ENCODE peak calls at places on chromosomes 5 and 9, in five cellular contexts. Y is GM12878, D is A549, L is endothelial cell of umbilical vein, R is HCT116. U is an unnamed sample.

GRCh38 chr5:172648008-172648359 is 6.9 kb downstream of the NEURL1B start:
- DNase-seq in R (no peak), D (no peak), Y (no peak), L (no peak), U (peak; percentile 50)

GRCh38 chr9:98087420-98088354 is 31.2 kb downstream of the NANS start:
- DNase-seq in Y (no peak), R (no peak), L (peak; percentile 76), D (no peak), U (no peak)

GRCh38 chr9:114282926-114283325 is 40.0 kb upstream of the ORM1 start:
- DNase-seq in R (no peak), L (no peak), Y (no peak), D (no peak), U (peak; percentile 95)

GRCh38 chr5:6496636-6497035 is 48.0 kb downstream of the UBE2QL1 start:
- DNase-seq in R (no peak), L (no peak), D (no peak), Y (no peak), U (no peak)

GRCh38 chr9:97561501-97561900 is 60.0 kb downstream of the TMOD1 start:
- DNase-seq in L (no peak), R (no peak), D (no peak), Y (no peak), U (no peak)

GRCh38 chr9:113520109-113520642 is 56.6 kb downstream of the RGS3 start:
- DNase-seq in D (peak; percentile 73), L (peak; percentile 96), R (no peak), Y (peak; percentile 82), U (no peak)

GRCh38 chr9:133976888-133977287 is 15.2 kb downstream of the VAV2 start:
- DNase-seq in R (no peak), D (no peak), Y (no peak), L (no peak), U (no peak)

GRCh38 chr9:74573792-74574191 is 76.7 kb downstream of the RORB start:
- DNase-seq in R (no peak), D (no peak), L (no peak), Y (no peak), U (peak; percentile 52)

GRCh38 chr5:169691473-169691872 is 54.4 kb downstream of the DOCK2 start:
- DNase-seq in L (no peak), R (no peak), Y (no peak), D (no peak), U (no peak)

GRCh38 chr5:137215261-137215660 is 283.9 kb downstream of the SPOCK1 start:
- DNase-seq in D (no peak), R (no peak), L (no peak), Y (no peak), U (no peak)

GRCh38 chr9:92385474-92385873 is 18.9 kb downstream of the OGN start:
- DNase-seq in D (no peak), R (no peak), L (no peak), Y (no peak), U (no peak)

GRCh38 chr5:111135946-111136345 is 43.8 kb downstream of the WDR36 start:
- DNase-seq in R (no peak), L (no peak), Y (no peak), D (no peak), U (peak; percentile 21)

GRCh38 chr9:129472651-129473102 is 148.2 kb downstream of the C9orf50 start:
- DNase-seq in R (no peak), L (peak; percentile 28), D (no peak), Y (no peak), U (no peak)

GRCh38 chr5:177320879-177321278 is 9.2 kb upstream of the MXD3 start:
- DNase-seq in Y (no peak), L (no peak), D (no peak), R (no peak), U (peak; percentile 76)

GRCh38 chr5:93995126-93995621 is 253.8 kb upstream of the POU5F2 start:
- DNase-seq in D (no peak), R (no peak), Y (peak; percentile 11), L (no peak), U (no peak)

GRCh38 chr9:96420468-96421219 is 2.5 kb upstream of the ZNF367 start:
- DNase-seq in R (peak; percentile 84), Y (peak; percentile 61), D (peak; percentile 92), L (peak; percentile 93), U (peak; percentile 82)

GRCh38 chr5:149651686-149652085 is 70.4 kb downstream of the ARHGEF37 start:
- DNase-seq in L (no peak), D (no peak), R (no peak), Y (no peak), U (no peak)

GRCh38 chr9:111891910-111892499 is 4.6 kb upstream of the UGCG start:
- DNase-seq in D (peak; percentile 39), R (peak; percentile 59), Y (no peak), L (no peak), U (no peak)

GRCh38 chr5:55714749-55715148 is 2.6 kb upstream of the SLC38A9 start:
- DNase-seq in R (no peak), L (no peak), D (no peak), Y (no peak), U (no peak)

GRCh38 chr9:123131258-123131657 is 97.8 kb downstream of the GPR21 start:
- DNase-seq in L (no peak), Y (no peak), R (no peak), D (no peak), U (no peak)

GRCh38 chr9:116317503-116317902 is 163.9 kb downstream of the PAPPA start:
- DNase-seq in L (no peak), R (no peak), D (no peak), Y (no peak), U (no peak)

GRCh38 chr9:80699551-80699998 is 989.8 kb downstream of the TLE1 start:
- DNase-seq in D (no peak), R (no peak), Y (no peak), L (no peak), U (no peak)

GRCh38 chr9:109403766-109404320 is 83.0 kb upstream of the EPB41L4B start:
- DNase-seq in D (no peak), R (no peak), Y (no peak), L (no peak), U (peak; percentile 54)

GRCh38 chr9:93306579-93307091 is 122.7 kb downstream of the WNK2 start:
- DNase-seq in D (no peak), R (no peak), Y (no peak), L (no peak), U (no peak)

GRCh38 chr9:123269316-123269715 is 930 bp upstream of the STRBP start:
- DNase-seq in R (no peak), Y (no peak), L (no peak), D (no peak), U (peak; percentile 16)

GRCh38 chr9:133639613-133640012 is 3.5 kb downstream of the DBH start:
- DNase-seq in R (no peak), Y (no peak), D (no peak), L (no peak), U (no peak)

GRCh38 chr5:63820557-63820956 is 141.7 kb downstream of the HTR1A start:
- DNase-seq in Y (no peak), L (no peak), R (no peak), D (no peak), U (no peak)

GRCh38 chr9:114930063-114930812 is at the start of gene TNFSF8:
- DNase-seq in Y (no peak), L (no peak), R (no peak), D (no peak), U (no peak)

GRCh38 chr5:170270670-170271069 is 26.9 kb downstream of the LCP2 start:
- DNase-seq in D (no peak), Y (no peak), R (no peak), L (no peak), U (no peak)

GRCh38 chr5:97635553-97635952 is 452.5 kb upstream of the RIOK2 start:
- DNase-seq in D (no peak), Y (peak; percentile 7), L (no peak), R (no peak), U (no peak)
- TF ChIP-seq CTCF in D (no peak), Y (no peak), L (no peak), R (no peak), U (no peak)

GRCh38 chr5:15384176-15384575 is 115.8 kb upstream of the FBXL7 start:
- DNase-seq in Y (no peak), R (no peak), L (no peak), D (no peak), U (no peak)

GRCh38 chr5:15383469-15383868 is 116.5 kb upstream of the FBXL7 start:
- DNase-seq in D (no peak), R (no peak), L (peak; percentile 18), Y (no peak), U (peak; percentile 11)

GRCh38 chr5:15385037-15385436 is 114.9 kb upstream of the FBXL7 start:
- DNase-seq in D (no peak), L (no peak), Y (no peak), R (no peak), U (no peak)

GRCh38 chr5:15385553-15385952 is 114.4 kb upstream of the FBXL7 start:
- DNase-seq in Y (no peak), L (no peak), R (no peak), D (no peak), U (no peak)

DNA sequence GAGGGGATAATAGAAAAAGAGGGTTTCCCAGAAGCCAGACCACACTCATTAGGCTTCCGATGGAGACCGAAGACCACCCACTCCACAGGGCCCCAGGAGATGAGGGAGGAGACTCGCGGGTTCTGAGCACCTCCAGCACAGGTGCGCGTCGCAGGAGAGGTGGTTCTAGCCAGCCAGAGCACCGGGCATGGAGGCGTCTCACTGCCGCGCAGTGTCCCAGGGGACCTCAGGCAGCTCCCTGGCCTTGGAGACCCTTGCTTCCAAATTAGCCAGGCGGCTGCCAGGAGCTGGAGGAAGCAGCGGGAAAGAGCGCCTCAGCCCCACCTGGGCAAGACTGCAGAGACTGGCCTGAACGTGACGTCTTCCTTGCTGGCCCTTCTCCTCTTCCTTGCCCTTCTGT is 115.4 kb upstream of the FBXL7 start:
- DNase-seq in L (no peak), Y (no peak), R (no peak), D (no peak), U (no peak)
- TF ChIP-seq MAX in L (no peak), Y (no peak), R (no peak), D (no peak), U (no peak)

DNA sequence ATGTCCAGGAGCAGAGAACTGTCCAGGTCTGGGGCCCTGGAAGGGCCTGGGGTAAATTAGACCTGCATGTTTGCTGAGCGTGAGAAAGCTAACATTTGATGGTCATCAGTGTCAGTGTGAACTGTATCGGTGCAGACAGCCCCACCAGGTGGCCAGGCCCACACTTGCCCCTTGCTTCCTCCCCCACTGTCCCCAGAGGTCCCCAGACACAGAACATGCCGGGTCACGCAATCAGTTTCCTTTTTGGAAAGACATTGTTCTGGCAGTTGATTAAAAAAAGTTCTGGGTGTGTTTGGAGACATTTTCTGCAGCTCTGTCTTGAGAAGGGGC is 1.5 kb downstream of the NKD2 start:
- DNase-seq in R (no peak), Y (no peak), L (no peak), D (peak; percentile 43), U (peak; percentile 75)
- TF ChIP-seq CTCF in R (peak; percentile 41), Y (peak; percentile 16), L (no peak), D (no peak), U (peak; percentile 44)

GRCh38 chr9:16099901-16100300 is 547.1 kb downstream of the CCDC171 start:
- DNase-seq in L (no peak), Y (no peak), D (no peak), R (no peak), U (no peak)

GRCh38 chr9:16103613-16104012 is 550.8 kb downstream of the CCDC171 start:
- DNase-seq in R (no peak), Y (no peak), L (no peak), D (no peak), U (no peak)

GRCh38 chr9:16102154-16102553 is 549.3 kb downstream of the CCDC171 start:
- DNase-seq in Y (no peak), L (no peak), R (no peak), D (no peak), U (no peak)

GRCh38 chr9:16105576-16105975 is 552.7 kb downstream of the CCDC171 start:
- DNase-seq in D (no peak), R (no peak), L (no peak), Y (no peak), U (no peak)

GRCh38 chr9:16100596-16101091 is 547.8 kb downstream of the CCDC171 start:
- DNase-seq in D (no peak), Y (no peak), R (no peak), L (no peak), U (peak; percentile 61)
- TF ChIP-seq MAX in D (no peak), Y (no peak), R (no peak), L (no peak), U (no peak)

U was measured in NB4.